ENCODE peak calls at places on chromosomes 11 and 22, in eight cellular contexts. D is fibroblast of lung, S is H9, A is astrocyte, X is neural progenitor cell, W is MM.1S, C is SK-N-SH, N is endodermal cell. E is an unnamed sample.

GRCh38 chr22:37918580-37919274 is 12.6 kb downstream of the MICALL1 start:
- DNase-seq in C (no peak), D (no peak), S (no peak), W (no peak), X (no peak), A (no peak), N (no peak), E (no peak)

GRCh38 chr22:19810381-19811141 is 44.1 kb downstream of the GNB1L start:
- DNase-seq in N (peak), W (no peak), X (peak), A (peak), C (peak), S (peak), D (peak), E (peak)

GRCh38 chr11:2512431-2513407 is 67.9 kb downstream of the KCNQ1 start:
- DNase-seq in S (peak), X (no peak), W (no peak), D (no peak), N (peak), A (no peak), C (peak), E (peak)

GRCh38 chr22:39266398-39267030 is 21.7 kb upstream of the PDGFB start:
- DNase-seq in D (peak), W (peak), C (no peak), A (no peak), S (no peak), X (no peak), N (no peak), E (no peak)

GRCh38 chr11:111960916-111961315 is 23.8 kb downstream of the DIXDC1 start:
- DNase-seq in A (peak), S (peak), X (no peak), D (no peak), W (no peak), C (no peak), N (peak), E (no peak)

GRCh38 chr11:115215694-115216615 is 288.3 kb downstream of the CADM1 start:
- DNase-seq in A (no peak), C (no peak), D (no peak), W (no peak), S (peak), X (peak), N (peak), E (no peak)

GRCh38 chr11:66090288-66090687 is 20.2 kb downstream of the PACS1 start:
- DNase-seq in X (no peak), A (no peak), D (no peak), C (no peak), N (no peak), W (no peak), S (no peak), E (no peak)

GRCh38 chr22:44204937-44205712 is 24.4 kb downstream of the PARVG start:
- DNase-seq in S (no peak), X (no peak), A (no peak), D (no peak), W (no peak), N (no peak), C (no peak), E (no peak)

GRCh38 chr22:28017859-28018258 is 98.8 kb upstream of the PITPNB start:
- DNase-seq in X (no peak), N (no peak), W (no peak), D (no peak), S (no peak), C (no peak), A (no peak), E (no peak)

DNA sequence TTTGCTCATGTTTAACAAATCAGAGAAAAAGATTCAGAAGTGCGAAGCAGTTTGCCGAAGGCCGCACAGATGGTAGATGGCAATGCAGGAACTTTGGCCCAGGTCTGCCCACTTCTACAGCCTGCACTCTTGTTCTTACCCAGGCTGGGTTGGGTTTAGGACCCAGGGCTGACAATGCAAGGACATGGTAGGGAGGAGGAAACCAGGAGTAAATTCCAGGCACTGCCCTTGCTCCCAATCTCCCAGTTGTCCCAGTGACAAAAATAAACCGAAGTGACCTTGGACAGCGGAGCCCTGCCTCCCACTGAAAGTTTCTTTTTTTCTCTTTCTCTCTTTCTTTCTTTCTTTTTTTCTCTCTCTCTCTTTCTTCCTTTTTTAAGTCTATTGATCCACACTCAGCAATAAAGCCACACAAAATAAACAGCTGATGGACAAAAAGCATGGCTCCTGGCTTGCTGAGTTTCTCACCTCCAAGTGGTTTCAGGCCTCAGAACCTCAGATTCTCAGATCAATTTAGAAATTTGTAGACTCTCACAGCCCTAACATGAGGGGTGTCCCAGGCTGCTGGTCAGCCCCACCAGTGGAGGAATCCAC is 33.5 kb upstream of the FCHSD2 start:
- DNase-seq in S (no peak), D (no peak), A (no peak), N (no peak), X (no peak), C (no peak), W (no peak), E (no peak)
- H3K9ac ChIP-seq in S (no peak), D (no peak), A (no peak), N (no peak), X (no peak), C (no peak), W (no peak), E (no peak)

DNA sequence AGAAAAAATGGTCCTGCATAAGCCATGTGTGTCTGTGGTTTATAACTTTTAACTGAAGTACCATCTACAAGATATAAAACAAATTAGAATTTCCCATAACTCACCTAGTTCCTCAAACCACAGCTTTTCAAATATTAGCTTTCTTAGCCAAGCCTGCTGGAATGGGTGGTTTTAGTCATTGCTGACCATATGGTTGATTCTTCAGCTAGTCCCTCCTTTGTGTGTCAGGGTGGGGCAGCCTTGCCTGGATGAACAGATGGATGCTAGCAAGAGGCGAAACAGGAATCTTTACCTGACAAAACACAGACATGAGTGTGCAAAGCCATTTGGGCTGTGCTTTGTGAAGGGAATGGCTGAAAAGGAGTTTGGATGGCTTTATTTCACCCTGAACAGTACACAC is 6.9 kb upstream of the B3GNT6 start:
- DNase-seq in C (no peak), D (no peak), A (peak), X (no peak), S (no peak), W (no peak), N (no peak), E (no peak)
- TF ChIP-seq CTCF in C (no peak), D (no peak), A (no peak), X (no peak), S (no peak), W (no peak), N (no peak), E (no peak)

GRCh38 chr11:68013611-68014156 is 3.6 kb downstream of the ALDH3B1 start:
- DNase-seq in X (no peak), D (no peak), W (no peak), S (no peak), C (no peak), N (no peak), A (no peak), E (peak)

GRCh38 chr11:68014157-68014965 is 4.2 kb downstream of the ALDH3B1 start:
- DNase-seq in X (no peak), W (no peak), A (peak), C (no peak), S (no peak), N (no peak), D (peak), E (peak)

GRCh38 chr11:68016161-68016903 is 6.2 kb downstream of the ALDH3B1 start:
- DNase-seq in C (no peak), W (no peak), X (no peak), A (no peak), D (no peak), N (no peak), S (no peak), E (no peak)

GRCh38 chr11:68015467-68015866 is 5.3 kb downstream of the ALDH3B1 start:
- DNase-seq in A (no peak), C (no peak), N (no peak), D (no peak), X (no peak), W (no peak), S (no peak), E (no peak)

DNA sequence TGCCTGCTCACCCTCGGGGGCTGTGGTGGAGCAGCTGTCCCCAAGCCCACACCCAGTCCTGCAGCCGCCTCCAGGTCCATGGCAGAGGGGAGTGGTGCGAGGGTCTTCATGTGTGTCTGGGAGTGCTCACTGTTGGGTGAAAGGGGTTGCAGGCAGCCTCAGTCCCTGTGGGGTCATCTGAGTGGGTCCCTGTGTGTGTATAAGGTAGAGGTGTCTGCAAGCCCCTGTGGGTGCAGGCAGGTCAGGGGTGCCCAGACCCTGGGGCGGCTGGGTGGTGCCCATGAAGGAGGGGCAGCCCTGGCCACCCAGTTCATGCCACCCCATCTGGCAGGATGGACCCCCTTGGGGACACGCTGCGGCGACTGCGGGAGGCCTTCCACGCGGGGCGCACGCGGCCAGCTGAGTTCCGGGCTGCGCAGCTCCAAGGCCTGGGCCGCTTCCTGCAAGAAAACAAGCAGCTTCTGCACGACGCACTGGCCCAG is 4.9 kb downstream of the ALDH3B1 start:
- DNase-seq in N (no peak), D (no peak), C (no peak), A (no peak), S (no peak), W (no peak), X (no peak), E (no peak)
- H3K9ac ChIP-seq in N (no peak), D (no peak), C (peak), A (peak), S (no peak), W (no peak), X (no peak), E (no peak)

DNA sequence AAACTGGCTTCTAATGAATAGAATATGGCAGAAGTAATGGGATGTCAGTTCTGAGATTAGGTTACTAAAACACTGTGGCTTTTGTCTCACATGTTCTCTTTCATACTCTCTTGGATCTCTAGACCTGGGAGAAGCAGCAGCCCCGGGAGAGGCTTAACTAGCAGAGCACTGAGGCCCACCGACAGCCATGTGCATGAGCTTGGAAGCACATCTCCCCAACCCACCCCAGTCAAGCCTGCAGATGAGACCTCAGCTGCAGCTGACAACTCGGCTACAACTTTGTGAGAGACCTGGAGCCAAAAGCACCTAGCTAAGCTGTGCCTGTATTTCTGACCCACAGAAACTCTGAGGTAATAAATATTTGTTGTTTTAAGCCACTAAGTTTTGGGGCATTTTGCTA is 100.8 kb downstream of the TRIM29 start:
- DNase-seq in A (no peak), S (no peak), N (peak), W (no peak), C (no peak), X (no peak), D (no peak), E (no peak)
- TF ChIP-seq CTCF in A (no peak), S (no peak), N (no peak), W (no peak), C (no peak), X (no peak), D (no peak), E (no peak)

DNA sequence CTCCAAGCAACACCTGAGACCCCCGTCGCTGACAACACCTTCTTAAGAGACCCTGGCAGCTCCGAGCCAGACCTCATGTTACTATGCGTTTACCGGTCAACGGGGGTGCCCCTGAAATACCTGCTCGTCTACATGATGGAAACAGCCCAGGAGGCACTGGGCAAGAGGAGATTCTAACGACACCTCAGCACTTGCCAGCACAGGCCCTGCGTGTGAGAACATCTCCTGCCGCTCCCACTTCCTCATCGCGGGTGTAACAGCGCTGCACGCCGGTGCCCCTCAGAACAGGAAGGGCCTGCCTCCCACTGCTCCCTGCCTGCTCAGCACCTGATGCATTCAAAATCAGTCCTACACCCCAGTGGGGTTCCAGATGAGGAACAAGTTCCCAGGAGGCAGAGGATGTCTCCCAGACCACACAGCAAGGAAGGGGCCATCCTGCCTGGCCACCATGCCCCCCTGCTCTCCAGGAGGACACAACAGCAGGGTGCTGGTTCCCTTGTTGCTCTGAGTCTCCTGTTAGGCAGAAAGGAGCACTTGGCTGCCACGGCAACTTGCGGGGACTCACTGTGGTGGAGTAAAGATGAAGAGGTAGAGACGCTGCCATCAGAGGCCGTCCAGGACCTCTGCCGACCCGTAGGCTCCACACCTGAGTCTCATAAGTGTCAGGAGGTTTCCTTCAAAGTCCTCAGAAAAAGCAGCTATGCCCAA is 2.1 kb downstream of the TOLLIP start:
- DNase-seq in N (peak), C (no peak), D (no peak), X (no peak), S (no peak), A (no peak), W (no peak), E (no peak)
- H3K9ac ChIP-seq in N (no peak), C (no peak), D (no peak), X (no peak), S (no peak), A (no peak), W (no peak), E (no peak)

GRCh38 chr22:47373648-47374272 is 611.3 kb downstream of the TBC1D22A start:
- DNase-seq in W (no peak), S (no peak), C (no peak), N (no peak), A (no peak), D (no peak), X (no peak), E (no peak)
- TF ChIP-seq CTCF in W (no peak), S (no peak), C (no peak), N (no peak), A (no peak), D (no peak), X (no peak), E (no peak)

DNA sequence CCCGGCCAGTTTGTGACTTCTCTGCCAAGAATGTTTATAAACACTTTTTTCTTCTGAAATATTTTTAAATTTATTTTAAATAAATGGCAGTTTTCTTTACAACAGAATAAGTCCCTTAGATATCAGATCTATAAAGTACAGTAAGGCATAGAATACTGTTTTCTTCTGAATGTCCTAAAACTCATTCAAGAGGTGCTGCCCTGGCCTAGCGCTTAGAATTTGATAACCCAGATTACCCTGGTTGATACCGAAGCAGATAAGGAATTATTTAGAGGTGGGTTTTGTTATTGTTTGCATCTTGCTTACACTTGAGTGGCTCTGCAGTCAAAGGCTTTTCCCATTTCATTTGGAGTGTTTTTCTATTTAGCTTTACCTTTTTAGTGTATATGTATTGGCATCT is 1.1 kb downstream of the ACAD8 start:
- DNase-seq in C (no peak), S (no peak), N (no peak), A (no peak), X (no peak), W (no peak), D (no peak), E (no peak)
- H3K9ac ChIP-seq in C (no peak), S (no peak), N (no peak), A (peak), X (peak), W (no peak), D (no peak), E (no peak)

E was measured in kidney.